ENCODE peak calls at places on chromosomes 11 and 22, in six cellular contexts. K, C, T, O, I and E are unnamed samples.
A peak's percentile ranks its signal among the peaks of the same experiment; 100 is the strongest.

GRCh38 chr22:24875862-24876506 is 70.0 kb downstream of the SGSM1 start:
- DNase-seq in I (no peak), O (peak; percentile 12), T (no peak), C (no peak), K (no peak), E (no peak)

GRCh38 chr11:128714881-128715280 is 21.0 kb downstream of the FLI1 start:
- DNase-seq in T (no peak), I (no peak), C (no peak), O (no peak), K (no peak), E (no peak)

GRCh38 chr11:41499429-41499828 is 40.0 kb upstream of the LRRC4C start:
- DNase-seq in T (no peak), K (no peak), C (no peak), I (no peak), O (no peak), E (no peak)

GRCh38 chr22:42294034-42294985 is 23.9 kb upstream of the TCF20 start:
- DNase-seq in I (peak; percentile 53), K (peak; percentile 65), C (no peak), T (peak; percentile 38), O (peak; percentile 24), E (peak; percentile 64)

GRCh38 chr22:40392618-40393017 is 22.2 kb downstream of the SGSM3 start:
- DNase-seq in C (no peak), K (no peak), T (no peak), O (no peak), I (no peak), E (no peak)

GRCh38 chr11:128848815-128849455 is 18.2 kb downstream of the KCNJ1 start:
- DNase-seq in T (peak; percentile 57), O (peak; percentile 38), K (peak; percentile 48), C (peak; percentile 49), I (peak; percentile 67), E (peak; percentile 55)

GRCh38 chr22:26416670-26417270 is 12.3 kb upstream of the ASPHD2 start:
- DNase-seq in C (no peak), O (no peak), T (no peak), K (peak; percentile 41), I (no peak), E (no peak)

GRCh38 chr11:12137005-12137690 is 26.8 kb downstream of the MICAL2 start:
- DNase-seq in I (no peak), O (no peak), C (no peak), T (peak; percentile 51), K (no peak), E (peak; percentile 83)

GRCh38 chr22:40534379-40535188 is 101.9 kb downstream of the MRTFA start:
- DNase-seq in I (no peak), C (no peak), K (no peak), O (no peak), T (no peak), E (no peak)

GRCh38 chr11:33660962-33661361 is 39.7 kb downstream of the C11orf91 start:
- DNase-seq in K (no peak), O (no peak), C (no peak), T (no peak), I (no peak), E (no peak)

GRCh38 chr11:73395297-73396208 is 19.4 kb downstream of the RELT start:
- DNase-seq in T (no peak), I (no peak), O (no peak), C (no peak), K (no peak), E (no peak)

GRCh38 chr11:19905280-19905853 is 192.7 kb downstream of the NAV2 start:
- DNase-seq in O (peak; percentile 51), K (no peak), T (no peak), I (no peak), C (peak; percentile 23), E (no peak)

GRCh38 chr11:19506803-19507466 is 205.7 kb upstream of the NAV2 start:
- DNase-seq in I (no peak), K (no peak), T (no peak), O (no peak), C (no peak), E (no peak)

GRCh38 chr11:5603326-5603725 is 6.9 kb downstream of the TRIM6 start:
- DNase-seq in C (no peak), I (no peak), T (no peak), O (no peak), K (no peak), E (no peak)

GRCh38 chr22:38202437-38203089 is 769 bp downstream of the MAFF start:
- DNase-seq in T (peak; percentile 94), C (no peak), O (peak; percentile 60), K (peak; percentile 87), I (peak; percentile 82), E (peak; percentile 88)

DNA sequence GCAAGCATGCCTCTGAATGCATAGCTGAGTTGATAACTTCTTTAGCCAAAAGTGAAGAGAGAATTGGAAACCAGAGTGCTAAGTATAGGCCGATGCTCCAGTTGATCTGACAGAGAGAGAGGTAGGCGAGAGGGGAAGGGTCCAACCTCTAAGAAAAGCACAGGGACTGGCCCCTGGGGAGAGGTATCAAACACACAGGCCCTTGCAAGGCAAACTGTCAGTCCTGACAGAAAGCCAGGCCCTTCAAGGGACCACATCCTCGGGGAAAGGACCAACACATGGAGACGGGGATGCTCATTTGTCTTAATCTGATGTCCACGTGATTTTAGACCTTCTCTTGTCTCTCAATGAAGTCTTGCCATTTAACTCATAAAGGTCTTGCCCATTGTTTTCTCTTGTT is 43.9 kb upstream of the SPATA19 start:
- DNase-seq in O (no peak), C (no peak), I (no peak), K (no peak), T (no peak), E (no peak)
- H3K4me1 ChIP-seq in O (no peaks in the 10 kb centered on the region), C (no peaks in the 10 kb centered on the region), I (no peaks in the 10 kb centered on the region), K (no peaks in the 10 kb centered on the region), T (no peaks in the 10 kb centered on the region), E (no peaks in the 10 kb centered on the region)

GRCh38 chr11:44564653-44565007 is 833 bp upstream of the CD82 start:
- DNase-seq in O (no peak), C (no peak), I (peak; percentile 79), K (peak; percentile 93), T (peak; percentile 85), E (peak; percentile 63)
- TF ChIP-seq POLR2A in O (no peak), C (no peak), I (peak; percentile 80), K (peak; percentile 75), T (no peak), E (peak; percentile 45)

GRCh38 chr11:69009441-69010211 is 3.4 kb downstream of the MRGPRF start:
- DNase-seq in O (peak; percentile 31), T (no peak), K (no peak), C (no peak), I (no peak), E (no peak)
- H3K4me1 ChIP-seq in O (peaks cover 39% of the 10 kb centered on the region), T (peaks cover 59% of the 10 kb centered on the region), K (no peaks in the 10 kb centered on the region), C (peaks cover 38% of the 10 kb centered on the region), I (peaks cover 38% of the 10 kb centered on the region), E (peaks cover 67% of the 10 kb centered on the region)

GRCh38 chr11:326842-327580 is 6.4 kb upstream of the IFITM3 start:
- DNase-seq in K (peak; percentile 89), C (no peak), T (peak; percentile 80), O (no peak), I (peak; percentile 70), E (peak; percentile 87)
- TF ChIP-seq POLR2A in K (no peak), C (no peak), T (no peak), O (no peak), I (no peak), E (no peak)

GRCh38 chr22:37026325-37026724 is 6.8 kb downstream of the MPST start:
- DNase-seq in I (no peak), K (no peak), O (no peak), C (no peak), T (no peak), E (no peak)
- H3K4me1 ChIP-seq in I (peaks cover 52% of the 10 kb centered on the region), K (peaks cover 26% of the 10 kb centered on the region), O (peaks cover 56% of the 10 kb centered on the region), C (peaks cover 4% of the 10 kb centered on the region), T (peaks cover 42% of the 10 kb centered on the region), E (peaks cover 29% of the 10 kb centered on the region)

GRCh38 chr11:65774525-65775306 is 6.1 kb downstream of the AP5B1 start:
- DNase-seq in T (peak; percentile 25), K (no peak), I (no peak), O (no peak), C (no peak), E (no peak)

GRCh38 chr11:65777821-65778361 is 2.9 kb downstream of the AP5B1 start:
- DNase-seq in K (no peak), O (no peak), T (peak; percentile 24), I (no peak), C (no peak), E (no peak)

GRCh38 chr11:65776710-65777141 is 4.0 kb downstream of the AP5B1 start:
- DNase-seq in I (peak; percentile 54), K (no peak), T (peak; percentile 21), C (no peak), O (no peak), E (no peak)

GRCh38 chr11:65777241-65777640 is 3.5 kb downstream of the AP5B1 start:
- DNase-seq in C (no peak), I (no peak), K (no peak), O (no peak), T (peak; percentile 21), E (no peak)

GRCh38 chr11:65776196-65776595 is 4.6 kb downstream of the AP5B1 start:
- DNase-seq in I (no peak), C (no peak), T (peak; percentile 29), K (no peak), O (no peak), E (no peak)
- TF ChIP-seq POLR2A in I (no peak), C (no peak), T (no peak), K (no peak), O (no peak), E (no peak)